ENCODE peak calls at places on chromosomes 1 and 21, in four cellular contexts. U is IMR-90, G is fibroblast of lung, B is neuronal stem cell. M is an unnamed sample.
A peak's percentile ranks its signal among the peaks of the same experiment; 100 is the strongest.

GRCh38 chr1:117244971-117245370 is 34.2 kb upstream of the VTCN1 start:
- DNase-seq in U (no peak), G (no peak), B (no peak), M (no peak)

GRCh38 chr1:3670823-3671251 is 18.5 kb downstream of the TP73 start:
- DNase-seq in U (no peak), G (no peak), B (no peak), M (no peak)

GRCh38 chr1:165696625-165697100 is 1.7 kb downstream of the ALDH9A1 start:
- DNase-seq in U (peak; percentile 89), G (peak; percentile 99), B (no peak), M (no peak)

GRCh38 chr1:93631626-93632365 is 49.8 kb downstream of the BCAR3 start:
- DNase-seq in U (no peak), G (peak; percentile 42), B (no peak), M (no peak)

GRCh38 chr1:203040518-203041275 is 14.4 kb downstream of the PPFIA4 start:
- DNase-seq in U (no peak), G (no peak), B (no peak), M (no peak)

GRCh38 chr1:58727363-58727762 is 27.5 kb upstream of the MYSM1 start:
- DNase-seq in U (peak; percentile 89), G (peak; percentile 34), B (no peak), M (no peak)

GRCh38 chr1:34794001-34794789 is 1.4 kb downstream of the GJA4 start:
- DNase-seq in U (no peak), G (no peak), B (no peak), M (no peak)

GRCh38 chr1:116131170-116131569 is 20.0 kb downstream of the MAB21L3 start:
- DNase-seq in U (no peak), G (no peak), B (no peak), M (no peak)

GRCh38 chr1:156894711-156895407 is 1.3 kb downstream of the PEAR1 start:
- DNase-seq in U (peak; percentile 30), G (no peak), B (no peak), M (no peak)

GRCh38 chr21:17903029-17903806 is 84.1 kb upstream of the C21orf91 start:
- DNase-seq in U (peak; percentile 49), G (peak; percentile 73), B (no peak), M (peak; percentile 39)

GRCh38 chr1:203597386-203598040 is 29.1 kb upstream of the ATP2B4 start:
- DNase-seq in U (no peak), G (no peak), B (no peak), M (no peak)

GRCh38 chr1:160205974-160206369 is 788 bp downstream of the PEA15 start:
- DNase-seq in U (peak; percentile 64), G (peak; percentile 46), B (no peak), M (no peak)

GRCh38 chr1:244340396-244340795 is 111.3 kb downstream of the ADSS2 start:
- DNase-seq in U (no peak), G (no peak), B (no peak), M (no peak)

GRCh38 chr21:45363921-45364463 is 41.0 kb upstream of the COL18A1 start:
- DNase-seq in U (peak; percentile 99), G (peak; percentile 100), B (no peak), M (no peak)

GRCh38 chr1:34176830-34177613 is at the start of gene C1orf94:
- DNase-seq in U (no peak), G (no peak), B (no peak), M (peak; percentile 75)

GRCh38 chr1:174652496-174653280 is 204.9 kb downstream of the GPR52 start:
- DNase-seq in U (no peak), G (no peak), B (peak; percentile 3), M (peak; percentile 24)

GRCh38 chr1:59871746-59872145 is 54.8 kb downstream of the CYP2J2 start:
- DNase-seq in U (no peak), G (no peak), B (no peak), M (no peak)

GRCh38 chr1:41762251-41762650 is 156.5 kb downstream of the HIVEP3 start:
- DNase-seq in U (no peak), G (no peak), B (no peak), M (no peak)

GRCh38 chr1:205541161-205541886 is 36.9 kb downstream of the CDK18 start:
- DNase-seq in U (no peak), G (no peak), B (no peak), M (no peak)

GRCh38 chr1:202565890-202566289 is 144.4 kb downstream of the SYT2 start:
- DNase-seq in U (no peak), G (no peak), B (no peak), M (no peak)

GRCh38 chr21:44779417-44780139 is 22.0 kb downstream of the UBE2G2 start:
- DNase-seq in U (no peak), G (no peak), B (no peak), M (no peak)

GRCh38 chr1:109197163-109198042 is 16.3 kb upstream of the SARS1 start:
- DNase-seq in U (peak; percentile 100), G (peak; percentile 97), B (peak; percentile 12), M (no peak)

GRCh38 chr1:226123591-226124471 is 61.3 kb downstream of the H3-3A start:
- DNase-seq in U (peak; percentile 17), G (no peak), B (no peak), M (no peak)

GRCh38 chr1:33972676-33973395 is 109.0 kb downstream of the HMGB4 start:
- DNase-seq in U (peak; percentile 8), G (no peak), B (no peak), M (no peak)

GRCh38 chr1:64117492-64117891 is 85.9 kb upstream of the UBE2U start:
- DNase-seq in U (no peak), G (no peak), B (no peak), M (no peak)

GRCh38 chr1:214935258-214935657 is 147.3 kb upstream of the KCNK2 start:
- DNase-seq in U (no peak), G (peak; percentile 9), B (no peak), M (no peak)

GRCh38 chr1:164785841-164786534 is 227.0 kb downstream of the PBX1 start:
- DNase-seq in U (peak; percentile 19), G (no peak), B (no peak), M (no peak)

GRCh38 chr1:116912846-116913245 is 3.1 kb downstream of the PTGFRN start:
- DNase-seq in U (no peak), G (no peak), B (no peak), M (no peak)

GRCh38 chr1:27542463-27543273 is 52.7 kb upstream of the WASF2 start:
- DNase-seq in U (peak; percentile 85), G (peak; percentile 47), B (no peak), M (no peak)

GRCh38 chr1:31380181-31380580 is 7.3 kb upstream of the FABP3 start:
- DNase-seq in U (no peak), G (no peak), B (no peak), M (no peak)

GRCh38 chr1:204147392-204148097 is 4.3 kb downstream of the ETNK2 start:
- DNase-seq in U (no peak), G (no peak), B (no peak), M (peak; percentile 80)

GRCh38 chr1:173603056-173603591 is at the start of gene SLC9C2:
- DNase-seq in U (peak; percentile 17), G (peak; percentile 36), B (no peak), M (no peak)

GRCh38 chr1:213284626-213285025 is 233.6 kb downstream of the RPS6KC1 start:
- DNase-seq in U (peak; percentile 74), G (peak; percentile 78), B (no peak), M (no peak)

GRCh38 chr1:1753607-1754005 is 24.7 kb downstream of the NADK start:
- DNase-seq in U (no peak), G (no peak), B (no peak), M (no peak)

GRCh38 chr1:1752190-1752589 is 26.1 kb downstream of the NADK start:
- DNase-seq in U (no peak), G (no peak), B (no peak), M (no peak)

GRCh38 chr1:1754051-1754815 is 24.0 kb downstream of the NADK start:
- DNase-seq in U (no peak), G (no peak), B (no peak), M (no peak)

GRCh38 chr1:1755426-1755825 is 22.8 kb downstream of the NADK start:
- DNase-seq in U (no peak), G (no peak), B (no peak), M (no peak)

GRCh38 chr1:1752671-1753606 is 25.3 kb downstream of the NADK start:
- DNase-seq in U (no peak), G (no peak), B (no peak), M (peak; percentile 19)
- H2AFZ ChIP-seq in U (no peak overlapping the region), G (no peak overlapping the region), B (no peak overlapping the region), M (no peak overlapping the region)

GRCh38 chr21:15260604-15261003 is 195.8 kb upstream of the NRIP1 start:
- DNase-seq in U (no peak), G (no peak), B (no peak), M (no peak)
- H3K27me3 ChIP-seq in U (no peaks in the 10 kb centered on the region), G (no peaks in the 10 kb centered on the region), B (no peaks in the 10 kb centered on the region), M (no peaks in the 10 kb centered on the region)

DNA sequence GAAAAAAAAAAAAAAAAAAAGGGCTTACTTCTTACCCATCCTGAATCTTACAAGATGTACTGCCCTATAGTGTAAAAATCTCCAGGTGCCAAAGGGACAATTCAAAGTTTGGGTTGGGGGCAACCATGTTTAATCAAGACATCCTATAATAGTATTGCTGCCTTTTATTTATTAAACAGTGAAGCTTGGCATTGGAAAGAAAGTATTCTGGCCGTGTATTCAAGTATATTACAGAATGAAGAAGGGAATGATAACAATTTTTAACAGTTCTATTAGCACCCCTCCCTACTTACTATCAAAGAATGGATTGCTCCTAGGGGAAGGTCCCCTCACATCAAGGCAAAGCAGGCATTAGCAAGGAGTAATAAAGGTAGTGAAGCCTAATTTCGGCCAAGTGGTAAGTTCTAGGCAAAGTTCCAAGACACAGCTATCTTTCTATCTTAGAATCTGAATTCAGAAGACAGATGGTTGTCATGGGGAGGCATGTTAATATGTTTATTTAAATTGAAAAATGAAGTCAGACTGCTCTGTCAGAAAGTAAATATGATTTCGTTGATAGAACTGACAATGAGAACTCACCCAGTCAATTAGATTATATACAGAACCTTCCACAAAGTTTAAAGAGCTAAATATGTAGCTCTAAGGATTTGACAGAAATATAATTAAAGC is 24.6 kb downstream of the ST7L start:
- DNase-seq in U (no peak), G (no peak), B (no peak), M (no peak)
- H2AFZ ChIP-seq in U (no peak overlapping the region), G (no peak overlapping the region), B (no peak overlapping the region), M (no peak overlapping the region)

GRCh38 chr1:162026906-162027305 is 3.2 kb upstream of the OLFML2B start:
- DNase-seq in U (no peak), G (peak; percentile 48), B (no peak), M (no peak)
- H3K27me3 ChIP-seq in U (peaks cover 16% of the 10 kb centered on the region), G (no peaks in the 10 kb centered on the region), B (no peaks in the 10 kb centered on the region), M (peaks cover 56% of the 10 kb centered on the region)

DNA sequence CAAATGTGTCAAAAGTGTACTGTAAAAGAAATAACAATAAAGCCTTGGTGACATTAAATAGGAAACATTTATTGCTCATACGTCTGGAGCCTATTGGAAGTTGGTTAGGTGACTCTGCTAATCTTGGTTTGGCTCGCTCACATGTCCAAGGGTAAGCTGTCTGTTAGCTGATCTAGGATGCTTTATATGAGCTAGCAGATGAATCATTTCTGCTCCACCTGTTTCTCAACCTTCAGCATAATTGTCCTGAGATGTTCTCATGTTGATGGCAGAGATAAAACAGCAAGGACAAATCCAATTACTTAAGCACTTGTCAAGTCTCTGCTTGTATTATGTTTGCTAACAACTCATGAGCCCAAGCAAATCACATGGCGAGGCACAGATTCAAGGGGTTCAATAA is 56.0 kb upstream of the CD53 start:
- DNase-seq in U (no peak), G (no peak), B (no peak), M (no peak)
- H2AFZ ChIP-seq in U (no peak overlapping the region), G (no peak overlapping the region), B (no peak overlapping the region), M (no peak overlapping the region)

M was measured in GM23338.